ENCODE peak calls at places on chromosomes 13 and 19, in four cellular contexts. M is transverse colon, H is endothelial cell of umbilical vein, A is tibial nerve. I is an unnamed sample.

GRCh38 chr13:90800082-90800746 is 547.3 kb upstream of the MIR17HG start:
- DNase-seq in M (peak; percentile 25), H (no peak), A (peak; percentile 61), I (peak; percentile 17)

GRCh38 chr19:19489804-19490204 is 25.5 kb downstream of the TSSK6 start:
- DNase-seq in M (no peak), H (peak; percentile 7), A (no peak), I (no peak)

GRCh38 chr19:30207357-30207756 is 164.8 kb upstream of the ZNF536 start:
- DNase-seq in M (no peak), H (no peak), A (no peak), I (no peak)

GRCh38 chr19:13010038-13010991 is 15.0 kb downstream of the NFIX start:
- DNase-seq in M (no peak), H (no peak), A (peak; percentile 53), I (peak; percentile 72)

GRCh38 chr19:4083677-4084546 is 17.2 kb upstream of the ZBTB7A start:
- DNase-seq in M (peak; percentile 73), H (no peak), A (no peak), I (peak; percentile 69)

GRCh38 chr19:30666301-30666803 is 294.2 kb downstream of the ZNF536 start:
- DNase-seq in M (peak; percentile 46), H (peak; percentile 22), A (peak; percentile 65), I (no peak)

GRCh38 chr13:38514575-38514974 is 164.9 kb downstream of the UFM1 start:
- DNase-seq in M (no peak), H (no peak), A (no peak), I (no peak)

GRCh38 chr13:26022538-26023292 is 29.1 kb downstream of the SHISA2 start:
- DNase-seq in M (no peak), H (no peak), A (no peak), I (no peak)

GRCh38 chr13:80340643-80341097 is 256 bp downstream of the SPRY2 start:
- DNase-seq in M (no peak), H (peak; percentile 66), A (peak; percentile 39), I (no peak)

GRCh38 chr19:16571283-16571682 is 932 bp downstream of the SLC35E1 start:
- DNase-seq in M (no peak), H (peak; percentile 21), A (no peak), I (no peak)

GRCh38 chr19:41088151-41088550 is at the start of gene CYP2A13:
- DNase-seq in M (no peak), H (no peak), A (no peak), I (no peak)

GRCh38 chr13:110248449-110249143 is 58.4 kb downstream of the COL4A1 start:
- DNase-seq in M (no peak), H (no peak), A (no peak), I (no peak)

GRCh38 chr13:32504263-32504662 is 34.3 kb downstream of the N4BP2L2 start:
- DNase-seq in M (no peak), H (no peak), A (no peak), I (no peak)

GRCh38 chr19:43562698-43563241 is 12.6 kb downstream of the XRCC1 start:
- DNase-seq in M (peak; percentile 73), H (peak; percentile 53), A (peak; percentile 64), I (peak; percentile 50)

GRCh38 chr13:41401371-41401770 is 56.0 kb upstream of the RGCC start:
- DNase-seq in M (no peak), H (no peak), A (no peak), I (no peak)
- TF ChIP-seq CTCF in M (no peak), H (no peak), A (no peak), I (no peak)

GRCh38 chr19:18226956-18227780 is 930 bp upstream of the PDE4C start:
- DNase-seq in M (no peak), H (no peak), A (no peak), I (no peak)

GRCh38 chr19:18225355-18225701 is 910 bp downstream of the PDE4C start:
- DNase-seq in M (no peak), H (no peak), A (no peak), I (no peak)

GRCh38 chr19:18223860-18224524 is 2.2 kb downstream of the PDE4C start:
- DNase-seq in M (peak; percentile 49), H (peak; percentile 18), A (no peak), I (peak; percentile 43)

GRCh38 chr19:18225702-18226468 is at the start of gene PDE4C:
- DNase-seq in M (no peak), H (peak; percentile 24), A (no peak), I (peak; percentile 55)

GRCh38 chr19:18224525-18225354 is 1.5 kb downstream of the PDE4C start:
- DNase-seq in M (peak; percentile 98), H (peak; percentile 99), A (peak; percentile 99), I (peak; percentile 99)
- H3K27ac ChIP-seq in M (peak overlapping the region; percentile 62), H (no peak overlapping the region), A (no peak overlapping the region), I (peak overlapping the region; percentile 51)

DNA sequence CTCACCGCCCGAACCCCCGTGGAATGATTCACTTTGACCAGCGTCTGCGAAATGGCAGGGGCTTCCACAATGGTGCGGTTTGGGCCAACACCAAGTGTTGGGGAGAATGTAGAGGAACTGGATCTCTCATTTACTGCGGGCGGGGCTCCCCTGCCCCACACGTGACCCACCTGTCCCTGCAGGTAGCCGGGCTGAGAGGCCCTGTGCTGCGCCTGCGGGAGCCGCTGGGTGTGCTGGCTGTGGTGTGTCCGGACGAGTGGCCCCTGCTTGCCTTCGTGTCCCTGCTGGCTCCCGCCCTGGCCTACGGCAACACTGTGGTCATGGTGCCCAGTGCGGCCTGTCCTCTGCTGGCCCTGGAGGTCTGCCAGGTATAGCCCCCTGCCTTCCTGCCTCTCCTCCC is 5.8 kb upstream of the FLT3LG start:
- DNase-seq in M (no peak), H (no peak), A (no peak), I (no peak)
- TF ChIP-seq POLR2A in M (no peak), H (no peak), A (no peak), I (no peak)

DNA sequence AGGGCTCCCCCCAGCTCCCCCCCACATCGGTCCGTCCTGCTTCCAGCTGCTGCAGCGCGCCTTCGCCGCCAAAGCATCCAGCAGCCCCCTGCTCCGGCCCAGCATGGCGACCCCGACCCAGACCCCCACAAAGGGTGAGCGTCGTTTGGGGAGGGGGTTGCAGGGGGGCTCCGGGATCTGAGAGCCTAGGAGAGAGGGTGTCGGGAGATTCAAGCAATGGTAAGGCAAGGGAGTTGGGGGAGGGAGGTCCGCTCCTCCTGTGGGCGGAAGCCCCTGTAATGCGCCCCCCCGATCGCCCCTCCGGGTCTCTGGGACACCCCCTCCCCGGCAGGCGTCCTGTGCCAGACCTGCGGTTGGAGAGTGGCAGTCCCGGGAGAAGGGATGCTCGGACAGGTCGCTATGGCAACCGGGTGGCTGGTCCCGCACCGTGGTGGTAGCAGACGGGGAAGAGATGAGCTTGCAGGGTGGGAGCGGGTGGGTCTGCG is at the start of gene FXYD7:
- DNase-seq in M (no peak), H (no peak), A (no peak), I (peak; percentile 56)
- TF ChIP-seq CTCF in M (no peak), H (no peak), A (no peak), I (no peak)

DNA sequence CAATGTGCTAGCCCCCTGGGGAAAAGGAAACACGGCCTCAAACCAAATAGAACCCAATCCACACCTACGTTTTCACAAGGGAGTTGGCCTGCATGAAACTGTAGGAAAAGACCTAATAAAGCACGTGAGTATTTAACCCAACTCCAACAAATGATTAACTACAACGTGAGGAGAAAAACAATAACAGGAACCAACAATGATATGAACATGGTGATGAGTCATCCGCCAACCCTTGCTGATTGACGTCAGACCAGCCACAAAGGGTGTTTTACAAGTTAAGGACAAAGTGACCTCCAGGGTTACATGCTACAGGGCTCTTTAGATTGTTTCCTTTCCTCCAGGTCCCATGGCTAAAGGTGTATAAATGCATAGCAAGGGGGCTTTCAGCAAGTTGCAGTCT is 460.5 kb downstream of the COG6 start:
- DNase-seq in M (peak; percentile 79), H (peak; percentile 98), A (peak; percentile 34), I (peak; percentile 74)
- H3K27ac ChIP-seq in M (peak overlapping the region; percentile 13), H (peak overlapping the region; percentile 93), A (no peak overlapping the region), I (peak overlapping the region; percentile 36)

GRCh38 chr13:94601446-94602431 is at the start of gene GPR180:
- DNase-seq in M (peak; percentile 96), H (peak; percentile 99), A (peak; percentile 88), I (peak; percentile 96)
- TF ChIP-seq POLR2A in M (peak; percentile 70), H (peak; percentile 85), A (peak; percentile 79), I (peak; percentile 69)